ENCODE peak calls at places on chromosomes 5 and 9, in nine cellular contexts. One of them, this sample, is unnamed.
A peak's percentile ranks its signal among the peaks of the same experiment; 100 is the strongest.

GRCh38 chr5:103505581-103506305 is 56.8 kb downstream of the NUDT12 start:
- DNase-seq in psoas muscle: no peak
- DNase-seq in BJ: peak; percentile 74
- DNase-seq in breast epithelium: no peak
- DNase-seq in mucosa of descending colon: no peak
- DNase-seq in bronchial epithelial cell: peak; percentile 87
- DNase-seq in H1: no peak
- DNase-seq in lower lobe of right lung: no peak
- DNase-seq in fibroblast of the aortic adventitia: peak; percentile 94
- DNase-seq in this sample: no peak

GRCh38 chr9:37004424-37004935 is 29.6 kb downstream of the PAX5 start:
- DNase-seq in psoas muscle: no peak
- DNase-seq in BJ: no peak
- DNase-seq in breast epithelium: no peak
- DNase-seq in mucosa of descending colon: no peak
- DNase-seq in bronchial epithelial cell: no peak
- DNase-seq in H1: no peak
- DNase-seq in lower lobe of right lung: no peak
- DNase-seq in fibroblast of the aortic adventitia: no peak
- DNase-seq in this sample: peak; percentile 77

GRCh38 chr5:179762079-179762780 is 29.6 kb downstream of the MAML1 start:
- DNase-seq in psoas muscle: peak; percentile 48
- DNase-seq in BJ: no peak
- DNase-seq in breast epithelium: no peak
- DNase-seq in mucosa of descending colon: no peak
- DNase-seq in bronchial epithelial cell: no peak
- DNase-seq in H1: no peak
- DNase-seq in lower lobe of right lung: no peak
- DNase-seq in fibroblast of the aortic adventitia: peak; percentile 74
- DNase-seq in this sample: peak; percentile 40

GRCh38 chr5:69217154-69217731 is 17.4 kb upstream of the CDK7 start:
- DNase-seq in psoas muscle: no peak
- DNase-seq in BJ: no peak
- DNase-seq in breast epithelium: no peak
- DNase-seq in mucosa of descending colon: no peak
- DNase-seq in bronchial epithelial cell: no peak
- DNase-seq in H1: no peak
- DNase-seq in lower lobe of right lung: no peak
- DNase-seq in fibroblast of the aortic adventitia: peak; percentile 88
- DNase-seq in this sample: peak; percentile 30

GRCh38 chr5:171954721-171955120 is 51.7 kb downstream of the FBXW11 start:
- DNase-seq in psoas muscle: no peak
- DNase-seq in BJ: no peak
- DNase-seq in breast epithelium: no peak
- DNase-seq in mucosa of descending colon: no peak
- DNase-seq in bronchial epithelial cell: peak; percentile 84
- DNase-seq in H1: no peak
- DNase-seq in lower lobe of right lung: no peak
- DNase-seq in fibroblast of the aortic adventitia: peak; percentile 83
- DNase-seq in this sample: no peak

GRCh38 chr9:104738452-104738851 is 9.0 kb upstream of the NIPSNAP3A start:
- DNase-seq in psoas muscle: no peak
- DNase-seq in BJ: no peak
- DNase-seq in breast epithelium: no peak
- DNase-seq in mucosa of descending colon: no peak
- DNase-seq in bronchial epithelial cell: no peak
- DNase-seq in H1: no peak
- DNase-seq in lower lobe of right lung: no peak
- DNase-seq in fibroblast of the aortic adventitia: no peak
- DNase-seq in this sample: no peak

GRCh38 chr9:110303136-110303535 is 34.5 kb downstream of the TXNDC8 start:
- DNase-seq in psoas muscle: no peak
- DNase-seq in BJ: peak; percentile 56
- DNase-seq in breast epithelium: no peak
- DNase-seq in mucosa of descending colon: no peak
- DNase-seq in bronchial epithelial cell: peak; percentile 38
- DNase-seq in H1: no peak
- DNase-seq in lower lobe of right lung: no peak
- DNase-seq in fibroblast of the aortic adventitia: peak; percentile 75
- DNase-seq in this sample: no peak

GRCh38 chr5:170132642-170133448 is 27.1 kb downstream of the FOXI1 start:
- DNase-seq in psoas muscle: no peak
- DNase-seq in BJ: peak; percentile 19
- DNase-seq in breast epithelium: no peak
- DNase-seq in mucosa of descending colon: no peak
- DNase-seq in bronchial epithelial cell: peak; percentile 24
- DNase-seq in H1: no peak
- DNase-seq in lower lobe of right lung: no peak
- DNase-seq in fibroblast of the aortic adventitia: peak; percentile 61
- DNase-seq in this sample: no peak

GRCh38 chr5:1465117-1465516 is 19.9 kb upstream of the SLC6A3 start:
- DNase-seq in psoas muscle: no peak
- DNase-seq in BJ: no peak
- DNase-seq in breast epithelium: no peak
- DNase-seq in mucosa of descending colon: no peak
- DNase-seq in bronchial epithelial cell: no peak
- DNase-seq in H1: no peak
- DNase-seq in lower lobe of right lung: no peak
- DNase-seq in fibroblast of the aortic adventitia: no peak
- DNase-seq in this sample: no peak

GRCh38 chr5:14258840-14259239 is 115.7 kb downstream of the TRIO start:
- DNase-seq in psoas muscle: no peak
- DNase-seq in BJ: no peak
- DNase-seq in breast epithelium: no peak
- DNase-seq in mucosa of descending colon: no peak
- DNase-seq in bronchial epithelial cell: no peak
- DNase-seq in H1: no peak
- DNase-seq in lower lobe of right lung: no peak
- DNase-seq in fibroblast of the aortic adventitia: no peak
- DNase-seq in this sample: peak; percentile 74

GRCh38 chr5:883475-884181 is 9.0 kb downstream of the BRD9 start:
- DNase-seq in psoas muscle: no peak
- DNase-seq in BJ: no peak
- DNase-seq in breast epithelium: no peak
- DNase-seq in mucosa of descending colon: no peak
- DNase-seq in bronchial epithelial cell: no peak
- DNase-seq in H1: no peak
- DNase-seq in lower lobe of right lung: no peak
- DNase-seq in fibroblast of the aortic adventitia: no peak
- DNase-seq in this sample: no peak

GRCh38 chr5:74829413-74829812 is 36.8 kb downstream of the FAM169A start:
- DNase-seq in psoas muscle: no peak
- DNase-seq in BJ: no peak
- DNase-seq in breast epithelium: no peak
- DNase-seq in mucosa of descending colon: no peak
- DNase-seq in bronchial epithelial cell: no peak
- DNase-seq in H1: no peak
- DNase-seq in lower lobe of right lung: no peak
- DNase-seq in fibroblast of the aortic adventitia: no peak
- DNase-seq in this sample: no peak

GRCh38 chr5:109823597-109823996 is 133.9 kb downstream of the MAN2A1 start:
- DNase-seq in psoas muscle: no peak
- DNase-seq in BJ: no peak
- DNase-seq in breast epithelium: no peak
- DNase-seq in mucosa of descending colon: no peak
- DNase-seq in bronchial epithelial cell: peak; percentile 86
- DNase-seq in H1: no peak
- DNase-seq in lower lobe of right lung: no peak
- DNase-seq in fibroblast of the aortic adventitia: peak; percentile 14
- DNase-seq in this sample: no peak

GRCh38 chr9:129885018-129885669 is 49.9 kb downstream of the USP20 start:
- DNase-seq in psoas muscle: peak; percentile 67
- DNase-seq in BJ: no peak
- DNase-seq in breast epithelium: no peak
- DNase-seq in mucosa of descending colon: peak; percentile 80
- DNase-seq in bronchial epithelial cell: no peak
- DNase-seq in H1: no peak
- DNase-seq in lower lobe of right lung: peak; percentile 74
- DNase-seq in fibroblast of the aortic adventitia: no peak
- DNase-seq in this sample: peak; percentile 76
- TF ChIP-seq CTCF in psoas muscle: no peak
- TF ChIP-seq CTCF in BJ: peak; percentile 43
- TF ChIP-seq CTCF in breast epithelium: no peak
- TF ChIP-seq CTCF in mucosa of descending colon: no peak
- TF ChIP-seq CTCF in bronchial epithelial cell: peak; percentile 46
- TF ChIP-seq CTCF in H1: no peak
- TF ChIP-seq CTCF in lower lobe of right lung: no peak
- TF ChIP-seq CTCF in fibroblast of the aortic adventitia: no peak
- TF ChIP-seq CTCF in this sample: peak; percentile 53

GRCh38 chr5:37075399-37075950 is 173.7 kb downstream of the CPLANE1 start:
- DNase-seq in psoas muscle: no peak
- DNase-seq in BJ: no peak
- DNase-seq in breast epithelium: no peak
- DNase-seq in mucosa of descending colon: no peak
- DNase-seq in bronchial epithelial cell: no peak
- DNase-seq in H1: no peak
- DNase-seq in lower lobe of right lung: no peak
- DNase-seq in fibroblast of the aortic adventitia: peak; percentile 89
- DNase-seq in this sample: no peak

GRCh38 chr5:37071487-37071886 is 177.7 kb downstream of the CPLANE1 start:
- DNase-seq in psoas muscle: no peak
- DNase-seq in BJ: no peak
- DNase-seq in breast epithelium: no peak
- DNase-seq in mucosa of descending colon: no peak
- DNase-seq in bronchial epithelial cell: no peak
- DNase-seq in H1: no peak
- DNase-seq in lower lobe of right lung: no peak
- DNase-seq in fibroblast of the aortic adventitia: no peak
- DNase-seq in this sample: no peak

GRCh38 chr5:37071901-37072581 is 177.1 kb downstream of the CPLANE1 start:
- DNase-seq in psoas muscle: no peak
- DNase-seq in BJ: peak; percentile 54
- DNase-seq in breast epithelium: no peak
- DNase-seq in mucosa of descending colon: no peak
- DNase-seq in bronchial epithelial cell: peak; percentile 48
- DNase-seq in H1: no peak
- DNase-seq in lower lobe of right lung: no peak
- DNase-seq in fibroblast of the aortic adventitia: peak; percentile 98
- DNase-seq in this sample: no peak
- H3K4me3 ChIP-seq in psoas muscle: no peak overlapping the region
- H3K4me3 ChIP-seq in BJ: no peak overlapping the region
- H3K4me3 ChIP-seq in breast epithelium: no peak overlapping the region
- H3K4me3 ChIP-seq in mucosa of descending colon: no peak overlapping the region
- H3K4me3 ChIP-seq in bronchial epithelial cell: no peak overlapping the region
- H3K4me3 ChIP-seq in H1: no peak overlapping the region
- H3K4me3 ChIP-seq in lower lobe of right lung: no peak overlapping the region
- H3K4me3 ChIP-seq in fibroblast of the aortic adventitia: no peak overlapping the region
- H3K4me3 ChIP-seq in this sample: no peak overlapping the region

GRCh38 chr5:9545301-9545958 is 445 bp downstream of the SEMA5A start:
- DNase-seq in psoas muscle: peak; percentile 65
- DNase-seq in BJ: no peak
- DNase-seq in breast epithelium: no peak
- DNase-seq in mucosa of descending colon: peak; percentile 68
- DNase-seq in bronchial epithelial cell: no peak
- DNase-seq in H1: no peak
- DNase-seq in lower lobe of right lung: peak; percentile 49
- DNase-seq in fibroblast of the aortic adventitia: no peak
- DNase-seq in this sample: no peak

GRCh38 chr5:9546973-9547947 is 1.4 kb upstream of the SEMA5A start:
- DNase-seq in psoas muscle: peak; percentile 50
- DNase-seq in BJ: no peak
- DNase-seq in breast epithelium: no peak
- DNase-seq in mucosa of descending colon: peak; percentile 72
- DNase-seq in bronchial epithelial cell: peak; percentile 27
- DNase-seq in H1: no peak
- DNase-seq in lower lobe of right lung: no peak
- DNase-seq in fibroblast of the aortic adventitia: peak; percentile 91
- DNase-seq in this sample: no peak

GRCh38 chr5:9544502-9545300 is 1.2 kb downstream of the SEMA5A start:
- DNase-seq in psoas muscle: peak; percentile 87
- DNase-seq in BJ: no peak
- DNase-seq in breast epithelium: peak; percentile 79
- DNase-seq in mucosa of descending colon: peak; percentile 87
- DNase-seq in bronchial epithelial cell: peak; percentile 67
- DNase-seq in H1: no peak
- DNase-seq in lower lobe of right lung: peak; percentile 81
- DNase-seq in fibroblast of the aortic adventitia: peak; percentile 83
- DNase-seq in this sample: peak; percentile 67

GRCh38 chr5:9544056-9544455 is 1.8 kb downstream of the SEMA5A start:
- DNase-seq in psoas muscle: no peak
- DNase-seq in BJ: no peak
- DNase-seq in breast epithelium: no peak
- DNase-seq in mucosa of descending colon: no peak
- DNase-seq in bronchial epithelial cell: no peak
- DNase-seq in H1: no peak
- DNase-seq in lower lobe of right lung: no peak
- DNase-seq in fibroblast of the aortic adventitia: no peak
- DNase-seq in this sample: no peak

GRCh38 chr5:9545959-9546851 is at the start of gene SEMA5A:
- DNase-seq in psoas muscle: peak; percentile 85
- DNase-seq in BJ: no peak
- DNase-seq in breast epithelium: peak; percentile 50
- DNase-seq in mucosa of descending colon: peak; percentile 88
- DNase-seq in bronchial epithelial cell: peak; percentile 57
- DNase-seq in H1: no peak
- DNase-seq in lower lobe of right lung: peak; percentile 77
- DNase-seq in fibroblast of the aortic adventitia: peak; percentile 61
- DNase-seq in this sample: peak; percentile 19
- TF ChIP-seq CTCF in psoas muscle: no peak
- TF ChIP-seq CTCF in BJ: peak; percentile 27
- TF ChIP-seq CTCF in breast epithelium: no peak
- TF ChIP-seq CTCF in mucosa of descending colon: no peak
- TF ChIP-seq CTCF in bronchial epithelial cell: peak; percentile 4
- TF ChIP-seq CTCF in H1: no peak
- TF ChIP-seq CTCF in lower lobe of right lung: no peak
- TF ChIP-seq CTCF in fibroblast of the aortic adventitia: no peak
- TF ChIP-seq CTCF in this sample: no peak

GRCh38 chr5:88682797-88683496 is 200.0 kb downstream of the MEF2C start:
- DNase-seq in psoas muscle: no peak
- DNase-seq in BJ: no peak
- DNase-seq in breast epithelium: no peak
- DNase-seq in mucosa of descending colon: no peak
- DNase-seq in bronchial epithelial cell: no peak
- DNase-seq in H1: no peak
- DNase-seq in lower lobe of right lung: no peak
- DNase-seq in fibroblast of the aortic adventitia: no peak
- DNase-seq in this sample: no peak

GRCh38 chr5:88686077-88686541 is 196.9 kb downstream of the MEF2C start:
- DNase-seq in psoas muscle: no peak
- DNase-seq in BJ: no peak
- DNase-seq in breast epithelium: no peak
- DNase-seq in mucosa of descending colon: no peak
- DNase-seq in bronchial epithelial cell: no peak
- DNase-seq in H1: no peak
- DNase-seq in lower lobe of right lung: no peak
- DNase-seq in fibroblast of the aortic adventitia: no peak
- DNase-seq in this sample: no peak

GRCh38 chr5:88683506-88684135 is 199.4 kb downstream of the MEF2C start:
- DNase-seq in psoas muscle: no peak
- DNase-seq in BJ: no peak
- DNase-seq in breast epithelium: no peak
- DNase-seq in mucosa of descending colon: no peak
- DNase-seq in bronchial epithelial cell: no peak
- DNase-seq in H1: no peak
- DNase-seq in lower lobe of right lung: no peak
- DNase-seq in fibroblast of the aortic adventitia: no peak
- DNase-seq in this sample: peak; percentile 70

GRCh38 chr5:88686743-88687142 is 196.2 kb downstream of the MEF2C start:
- DNase-seq in psoas muscle: no peak
- DNase-seq in BJ: no peak
- DNase-seq in breast epithelium: no peak
- DNase-seq in mucosa of descending colon: no peak
- DNase-seq in bronchial epithelial cell: no peak
- DNase-seq in H1: no peak
- DNase-seq in lower lobe of right lung: no peak
- DNase-seq in fibroblast of the aortic adventitia: no peak
- DNase-seq in this sample: no peak

GRCh38 chr5:88684136-88684500 is 198.9 kb downstream of the MEF2C start:
- DNase-seq in psoas muscle: no peak
- DNase-seq in BJ: no peak
- DNase-seq in breast epithelium: no peak
- DNase-seq in mucosa of descending colon: no peak
- DNase-seq in bronchial epithelial cell: no peak
- DNase-seq in H1: no peak
- DNase-seq in lower lobe of right lung: no peak
- DNase-seq in fibroblast of the aortic adventitia: no peak
- DNase-seq in this sample: no peak
- H3K4me3 ChIP-seq in psoas muscle: no peak overlapping the region
- H3K4me3 ChIP-seq in BJ: no peak overlapping the region
- H3K4me3 ChIP-seq in breast epithelium: no peak overlapping the region
- H3K4me3 ChIP-seq in mucosa of descending colon: no peak overlapping the region
- H3K4me3 ChIP-seq in bronchial epithelial cell: no peak overlapping the region
- H3K4me3 ChIP-seq in H1: peak overlapping the region; percentile 59
- H3K4me3 ChIP-seq in lower lobe of right lung: no peak overlapping the region
- H3K4me3 ChIP-seq in fibroblast of the aortic adventitia: no peak overlapping the region
- H3K4me3 ChIP-seq in this sample: no peak overlapping the region